ENCODE peak calls at places on chromosomes 1 and 21, in eight cellular contexts. One of them, this sample, is unnamed.

GRCh38 chr21:14050121-14050520 is 160.6 kb downstream of the LIPI start:
- DNase-seq in OCI-LY7: no peak
- DNase-seq in fibroblast of lung: peak; percentile 19
- DNase-seq in PC-3: no peak
- DNase-seq in RWPE2: no peak
- DNase-seq in GM12878: no peak
- DNase-seq in mucosa of descending colon: no peak
- DNase-seq in left ventricle myocardium inferior: no peak
- DNase-seq in this sample: no peak

GRCh38 chr1:163056832-163057231 is 12.3 kb upstream of the RGS4 start:
- DNase-seq in OCI-LY7: no peak
- DNase-seq in fibroblast of lung: peak; percentile 55
- DNase-seq in PC-3: peak; percentile 24
- DNase-seq in RWPE2: no peak
- DNase-seq in GM12878: no peak
- DNase-seq in mucosa of descending colon: no peak
- DNase-seq in left ventricle myocardium inferior: no peak
- DNase-seq in this sample: no peak

GRCh38 chr1:2290595-2291510 is 62.7 kb downstream of the SKI start:
- DNase-seq in OCI-LY7: peak; percentile 55
- DNase-seq in fibroblast of lung: peak; percentile 99
- DNase-seq in PC-3: no peak
- DNase-seq in RWPE2: peak; percentile 88
- DNase-seq in GM12878: peak; percentile 50
- DNase-seq in mucosa of descending colon: peak; percentile 86
- DNase-seq in left ventricle myocardium inferior: peak; percentile 85
- DNase-seq in this sample: peak; percentile 47

GRCh38 chr1:7629465-7630195 is 141.5 kb upstream of the VAMP3 start:
- DNase-seq in OCI-LY7: no peak
- DNase-seq in fibroblast of lung: no peak
- DNase-seq in PC-3: no peak
- DNase-seq in RWPE2: no peak
- DNase-seq in GM12878: no peak
- DNase-seq in mucosa of descending colon: no peak
- DNase-seq in left ventricle myocardium inferior: no peak
- DNase-seq in this sample: no peak

GRCh38 chr1:79551321-79551720 is 544.8 kb upstream of the ADGRL4 start:
- DNase-seq in OCI-LY7: no peak
- DNase-seq in fibroblast of lung: peak; percentile 44
- DNase-seq in PC-3: no peak
- DNase-seq in RWPE2: no peak
- DNase-seq in GM12878: no peak
- DNase-seq in mucosa of descending colon: no peak
- DNase-seq in left ventricle myocardium inferior: no peak
- DNase-seq in this sample: no peak

GRCh38 chr1:192807221-192807967 is 1.4 kb upstream of the RGS2 start:
- DNase-seq in OCI-LY7: peak; percentile 49
- DNase-seq in fibroblast of lung: peak; percentile 69
- DNase-seq in PC-3: peak; percentile 40
- DNase-seq in RWPE2: no peak
- DNase-seq in GM12878: no peak
- DNase-seq in mucosa of descending colon: no peak
- DNase-seq in left ventricle myocardium inferior: no peak
- DNase-seq in this sample: no peak

GRCh38 chr1:29487291-29487690 is 251.0 kb downstream of the PTPRU start:
- DNase-seq in OCI-LY7: no peak
- DNase-seq in fibroblast of lung: no peak
- DNase-seq in PC-3: no peak
- DNase-seq in RWPE2: no peak
- DNase-seq in GM12878: no peak
- DNase-seq in mucosa of descending colon: no peak
- DNase-seq in left ventricle myocardium inferior: no peak
- DNase-seq in this sample: no peak

GRCh38 chr1:214473392-214473791 is 78.0 kb downstream of the PTPN14 start:
- DNase-seq in OCI-LY7: no peak
- DNase-seq in fibroblast of lung: peak; percentile 70
- DNase-seq in PC-3: no peak
- DNase-seq in RWPE2: no peak
- DNase-seq in GM12878: no peak
- DNase-seq in mucosa of descending colon: no peak
- DNase-seq in left ventricle myocardium inferior: no peak
- DNase-seq in this sample: no peak

GRCh38 chr1:241944300-241944699 is 13.3 kb upstream of the BECN2 start:
- DNase-seq in OCI-LY7: no peak
- DNase-seq in fibroblast of lung: no peak
- DNase-seq in PC-3: no peak
- DNase-seq in RWPE2: no peak
- DNase-seq in GM12878: no peak
- DNase-seq in mucosa of descending colon: no peak
- DNase-seq in left ventricle myocardium inferior: no peak
- DNase-seq in this sample: no peak

GRCh38 chr1:66426231-66426853 is 107.6 kb upstream of the SGIP1 start:
- DNase-seq in OCI-LY7: no peak
- DNase-seq in fibroblast of lung: peak; percentile 30
- DNase-seq in PC-3: no peak
- DNase-seq in RWPE2: no peak
- DNase-seq in GM12878: no peak
- DNase-seq in mucosa of descending colon: no peak
- DNase-seq in left ventricle myocardium inferior: no peak
- DNase-seq in this sample: no peak

GRCh38 chr1:191690931-191691330 is 467.3 kb upstream of the RGS18 start:
- DNase-seq in OCI-LY7: no peak
- DNase-seq in fibroblast of lung: no peak
- DNase-seq in PC-3: peak; percentile 35
- DNase-seq in RWPE2: no peak
- DNase-seq in GM12878: no peak
- DNase-seq in mucosa of descending colon: no peak
- DNase-seq in left ventricle myocardium inferior: no peak
- DNase-seq in this sample: no peak

GRCh38 chr1:93845554-93846150 is 33.4 kb downstream of the DNTTIP2 start:
- DNase-seq in OCI-LY7: peak; percentile 24
- DNase-seq in fibroblast of lung: peak; percentile 98
- DNase-seq in PC-3: peak; percentile 83
- DNase-seq in RWPE2: no peak
- DNase-seq in GM12878: no peak
- DNase-seq in mucosa of descending colon: no peak
- DNase-seq in left ventricle myocardium inferior: no peak
- DNase-seq in this sample: no peak

GRCh38 chr1:108028841-108029401 is 63.9 kb upstream of the VAV3 start:
- DNase-seq in OCI-LY7: no peak
- DNase-seq in fibroblast of lung: no peak
- DNase-seq in PC-3: no peak
- DNase-seq in RWPE2: no peak
- DNase-seq in GM12878: no peak
- DNase-seq in mucosa of descending colon: no peak
- DNase-seq in left ventricle myocardium inferior: no peak
- DNase-seq in this sample: no peak

GRCh38 chr21:46001821-46002681 is 20.5 kb downstream of the COL6A1 start:
- DNase-seq in OCI-LY7: no peak
- DNase-seq in fibroblast of lung: no peak
- DNase-seq in PC-3: no peak
- DNase-seq in RWPE2: peak; percentile 57
- DNase-seq in GM12878: no peak
- DNase-seq in mucosa of descending colon: peak; percentile 43
- DNase-seq in left ventricle myocardium inferior: peak; percentile 19
- DNase-seq in this sample: no peak

GRCh38 chr1:1777510-1777909 is 760 bp downstream of the NADK start:
- DNase-seq in OCI-LY7: peak; percentile 23
- DNase-seq in fibroblast of lung: peak; percentile 38
- DNase-seq in PC-3: peak; percentile 55
- DNase-seq in RWPE2: no peak
- DNase-seq in GM12878: no peak
- DNase-seq in mucosa of descending colon: peak; percentile 54
- DNase-seq in left ventricle myocardium inferior: peak; percentile 54
- DNase-seq in this sample: no peak

GRCh38 chr21:17051054-17051453 is 461.8 kb upstream of the CXADR start:
- DNase-seq in OCI-LY7: no peak
- DNase-seq in fibroblast of lung: peak; percentile 51
- DNase-seq in PC-3: no peak
- DNase-seq in RWPE2: no peak
- DNase-seq in GM12878: no peak
- DNase-seq in mucosa of descending colon: no peak
- DNase-seq in left ventricle myocardium inferior: no peak
- DNase-seq in this sample: no peak

GRCh38 chr1:88371396-88371795 is 312.7 kb upstream of the PKN2 start:
- DNase-seq in OCI-LY7: no peak
- DNase-seq in fibroblast of lung: peak; percentile 9
- DNase-seq in PC-3: peak; percentile 39
- DNase-seq in RWPE2: no peak
- DNase-seq in GM12878: no peak
- DNase-seq in mucosa of descending colon: no peak
- DNase-seq in left ventricle myocardium inferior: no peak
- DNase-seq in this sample: no peak

GRCh38 chr1:14604414-14604813 is 5.9 kb downstream of the KAZN start:
- DNase-seq in OCI-LY7: no peak
- DNase-seq in fibroblast of lung: no peak
- DNase-seq in PC-3: no peak
- DNase-seq in RWPE2: no peak
- DNase-seq in GM12878: no peak
- DNase-seq in mucosa of descending colon: no peak
- DNase-seq in left ventricle myocardium inferior: no peak
- DNase-seq in this sample: no peak

GRCh38 chr1:211549092-211549749 is 29.7 kb downstream of the SLC30A1 start:
- DNase-seq in OCI-LY7: no peak
- DNase-seq in fibroblast of lung: no peak
- DNase-seq in PC-3: no peak
- DNase-seq in RWPE2: no peak
- DNase-seq in GM12878: no peak
- DNase-seq in mucosa of descending colon: no peak
- DNase-seq in left ventricle myocardium inferior: peak; percentile 58
- DNase-seq in this sample: no peak
- H3K4me1 ChIP-seq in OCI-LY7: no peaks in the 10 kb centered on the region
- H3K4me1 ChIP-seq in fibroblast of lung: peaks cover 2% of the 10 kb centered on the region
- H3K4me1 ChIP-seq in PC-3: no peaks in the 10 kb centered on the region
- H3K4me1 ChIP-seq in RWPE2: peaks cover 11% of the 10 kb centered on the region
- H3K4me1 ChIP-seq in GM12878: peaks cover 3% of the 10 kb centered on the region
- H3K4me1 ChIP-seq in mucosa of descending colon: peaks cover 5% of the 10 kb centered on the region
- H3K4me1 ChIP-seq in left ventricle myocardium inferior: peaks cover 19% of the 10 kb centered on the region
- H3K4me1 ChIP-seq in this sample: no peaks in the 10 kb centered on the region

GRCh38 chr1:32864375-32865019 is 6.2 kb downstream of the FNDC5 start:
- DNase-seq in OCI-LY7: no peak
- DNase-seq in fibroblast of lung: no peak
- DNase-seq in PC-3: no peak
- DNase-seq in RWPE2: no peak
- DNase-seq in GM12878: no peak
- DNase-seq in mucosa of descending colon: no peak
- DNase-seq in left ventricle myocardium inferior: no peak
- DNase-seq in this sample: no peak

GRCh38 chr1:32861904-32862698 is 8.6 kb downstream of the FNDC5 start:
- DNase-seq in OCI-LY7: no peak
- DNase-seq in fibroblast of lung: peak; percentile 20
- DNase-seq in PC-3: no peak
- DNase-seq in RWPE2: no peak
- DNase-seq in GM12878: no peak
- DNase-seq in mucosa of descending colon: no peak
- DNase-seq in left ventricle myocardium inferior: no peak
- DNase-seq in this sample: no peak

GRCh38 chr1:32867151-32867550 is 3.6 kb downstream of the FNDC5 start:
- DNase-seq in OCI-LY7: no peak
- DNase-seq in fibroblast of lung: no peak
- DNase-seq in PC-3: no peak
- DNase-seq in RWPE2: no peak
- DNase-seq in GM12878: no peak
- DNase-seq in mucosa of descending colon: no peak
- DNase-seq in left ventricle myocardium inferior: no peak
- DNase-seq in this sample: no peak

GRCh38 chr1:32865639-32866038 is 5.1 kb downstream of the FNDC5 start:
- DNase-seq in OCI-LY7: no peak
- DNase-seq in fibroblast of lung: no peak
- DNase-seq in PC-3: no peak
- DNase-seq in RWPE2: no peak
- DNase-seq in GM12878: no peak
- DNase-seq in mucosa of descending colon: no peak
- DNase-seq in left ventricle myocardium inferior: no peak
- DNase-seq in this sample: no peak

DNA sequence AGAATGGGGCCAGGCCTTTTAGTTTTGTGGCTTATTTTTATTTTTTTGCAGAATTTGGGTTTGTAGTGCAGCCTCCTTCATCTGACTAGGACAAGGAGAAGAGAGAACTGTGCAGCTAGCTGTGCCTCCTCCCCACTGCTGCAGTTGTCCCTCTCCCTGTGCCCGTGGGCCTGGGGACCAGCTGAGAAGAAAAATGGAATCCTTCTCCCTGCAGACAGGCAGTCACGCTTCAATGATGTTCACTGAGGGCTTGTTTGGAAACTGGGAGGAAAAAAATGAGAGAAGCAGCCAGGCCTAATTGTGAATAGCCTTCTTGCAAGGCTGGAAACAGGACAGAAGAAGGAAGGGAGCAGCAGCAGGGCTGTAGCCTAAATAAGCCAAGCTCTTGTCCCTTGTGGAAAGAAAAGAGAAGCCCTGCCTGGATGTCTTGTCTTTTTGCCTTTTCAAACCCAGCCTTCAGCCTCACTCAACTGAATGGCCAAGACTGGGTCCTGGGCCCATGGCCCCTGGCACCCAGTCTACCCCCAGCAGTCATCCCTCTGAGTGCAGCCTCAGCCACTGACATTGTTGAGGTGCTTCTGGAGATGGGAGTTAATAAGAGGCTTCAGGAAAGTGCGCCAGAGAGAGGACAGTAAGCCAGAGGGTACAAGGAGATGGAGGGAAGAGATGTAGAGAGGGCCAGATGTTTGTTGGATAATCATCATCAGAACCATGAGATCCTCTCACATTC is 7.0 kb downstream of the FNDC5 start:
- DNase-seq in OCI-LY7: no peak
- DNase-seq in fibroblast of lung: no peak
- DNase-seq in PC-3: no peak
- DNase-seq in RWPE2: no peak
- DNase-seq in GM12878: no peak
- DNase-seq in mucosa of descending colon: no peak
- DNase-seq in left ventricle myocardium inferior: no peak
- DNase-seq in this sample: no peak
- H3K4me1 ChIP-seq in OCI-LY7: no peaks in the 10 kb centered on the region
- H3K4me1 ChIP-seq in fibroblast of lung: no peaks in the 10 kb centered on the region
- H3K4me1 ChIP-seq in PC-3: no peaks in the 10 kb centered on the region
- H3K4me1 ChIP-seq in RWPE2: no peaks in the 10 kb centered on the region
- H3K4me1 ChIP-seq in GM12878: no peaks in the 10 kb centered on the region
- H3K4me1 ChIP-seq in mucosa of descending colon: no peaks in the 10 kb centered on the region
- H3K4me1 ChIP-seq in left ventricle myocardium inferior: peaks cover 51% of the 10 kb centered on the region
- H3K4me1 ChIP-seq in this sample: peaks cover 19% of the 10 kb centered on the region

GRCh38 chr1:119364640-119365039 is 3.9 kb upstream of the HAO2 start:
- DNase-seq in OCI-LY7: no peak
- DNase-seq in fibroblast of lung: peak; percentile 5
- DNase-seq in PC-3: peak; percentile 66
- DNase-seq in RWPE2: no peak
- DNase-seq in GM12878: no peak
- DNase-seq in mucosa of descending colon: no peak
- DNase-seq in left ventricle myocardium inferior: no peak
- DNase-seq in this sample: no peak
- H3K4me1 ChIP-seq in OCI-LY7: no peaks in the 10 kb centered on the region
- H3K4me1 ChIP-seq in fibroblast of lung: no peaks in the 10 kb centered on the region
- H3K4me1 ChIP-seq in PC-3: peaks cover 8% of the 10 kb centered on the region
- H3K4me1 ChIP-seq in RWPE2: peaks cover 8% of the 10 kb centered on the region
- H3K4me1 ChIP-seq in GM12878: peaks cover 3% of the 10 kb centered on the region
- H3K4me1 ChIP-seq in mucosa of descending colon: no peaks in the 10 kb centered on the region
- H3K4me1 ChIP-seq in left ventricle myocardium inferior: no peaks in the 10 kb centered on the region
- H3K4me1 ChIP-seq in this sample: no peaks in the 10 kb centered on the region

DNA sequence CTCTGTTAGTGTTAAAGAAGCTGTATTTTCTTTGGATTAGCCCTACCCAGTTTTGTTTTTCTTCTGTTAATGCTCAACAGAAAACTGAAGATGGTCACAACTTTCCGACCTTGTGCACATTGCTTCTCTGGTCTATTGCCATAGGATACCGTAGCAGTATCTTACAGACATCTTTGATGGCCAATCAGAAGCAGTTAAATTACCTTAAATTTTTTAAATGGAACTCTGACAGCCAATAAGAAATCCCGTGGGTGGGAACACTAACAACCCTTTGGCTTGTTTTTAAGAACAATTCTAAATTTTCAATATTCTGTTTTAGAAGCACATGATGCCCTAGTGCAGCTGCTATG is 17.2 kb downstream of the NFYC start:
- DNase-seq in OCI-LY7: peak; percentile 90
- DNase-seq in fibroblast of lung: peak; percentile 91
- DNase-seq in PC-3: peak; percentile 66
- DNase-seq in RWPE2: no peak
- DNase-seq in GM12878: no peak
- DNase-seq in mucosa of descending colon: no peak
- DNase-seq in left ventricle myocardium inferior: no peak
- DNase-seq in this sample: no peak
- H3K4me1 ChIP-seq in OCI-LY7: peaks cover 62% of the 10 kb centered on the region
- H3K4me1 ChIP-seq in fibroblast of lung: peaks cover 12% of the 10 kb centered on the region
- H3K4me1 ChIP-seq in PC-3: peaks cover 39% of the 10 kb centered on the region
- H3K4me1 ChIP-seq in RWPE2: peaks cover 24% of the 10 kb centered on the region
- H3K4me1 ChIP-seq in GM12878: peaks cover 24% of the 10 kb centered on the region
- H3K4me1 ChIP-seq in mucosa of descending colon: peaks cover 28% of the 10 kb centered on the region
- H3K4me1 ChIP-seq in left ventricle myocardium inferior: peaks cover 77% of the 10 kb centered on the region
- H3K4me1 ChIP-seq in this sample: peaks cover 48% of the 10 kb centered on the region

This sample was measured in esophagus squamous epithelium.